ENCODE peak calls at places on chromosomes 4 and X, in ten cellular contexts. D is NCI-H1092 treated with DMSO at 0.1 percent for 48 hours; W is activated B cell treated with CpG ODN at 0.5 μM for 24 hours; N is activated naive CD4-positive, alpha-beta T cell treated with anti-CD3 and anti-CD28 coated beads for 36 hours; M is T-helper 9 cell; Z is Right ventricle myocardium superior; K is foreskin fibroblast; T is activated effector memory CD4-positive, alpha-beta T cell treated with anti-CD3 and anti-CD28 coated beads, Interleukin-2, amount 50 U/mL, for 16 hours; Y is neuronal stem cell; P is activated T-cell treated with anti-CD3 and anti-CD28 coated beads, Interleukin-2, amount 50 U/mL, for 72 hours. A is an unnamed sample.

GRCh38 chr4:89661490-89661889 is 175.5 kb downstream of the SNCA start:
- DNase-seq in Z (no peak), P (no peak), K (peak; percentile 43), D (no peak), N (no peak), Y (no peak), W (no peak), T (no peak), M (no peak), A (peak; percentile 71)

GRCh38 chr4:101400096-101400495 is 52.8 kb upstream of the PPP3CA start:
- DNase-seq in W (no peak), K (peak; percentile 36), P (peak; percentile 48), Y (no peak), D (no peak), N (no peak), T (no peak), M (no peak), Z (no peak), A (no peak)

GRCh38 chrX:49242545-49243066 is 7.3 kb downstream of the CCDC22 start:
- DNase-seq in M (no peak), W (no peak), Z (no peak), N (no peak), P (no peak), Y (no peak), K (no peak), T (no peak), D (no peak), A (no peak)

GRCh38 chrX:108216862-108217571 is 125.4 kb downstream of the ATG4A start:
- DNase-seq in P (no peak), M (no peak), K (no peak), Y (no peak), W (no peak), N (no peak), Z (no peak), D (no peak), T (no peak), A (no peak)

GRCh38 chrX:22396408-22396807 is 123.7 kb downstream of the CBLL2 start:
- DNase-seq in T (no peak), P (no peak), N (no peak), K (no peak), D (no peak), M (no peak), W (no peak), Z (no peak), Y (no peak), A (no peak)

GRCh38 chr4:113673450-113673849 is 88.1 kb downstream of the CAMK2D start:
- DNase-seq in D (no peak), K (no peak), T (peak; percentile 71), Y (no peak), Z (no peak), M (no peak), N (peak; percentile 71), W (peak; percentile 14), P (peak; percentile 47), A (peak; percentile 42)

GRCh38 chr4:6250235-6250983 is 19.2 kb upstream of the WFS1 start:
- DNase-seq in D (peak; percentile 77), Y (peak; percentile 84), Z (no peak), T (no peak), P (no peak), M (no peak), W (no peak), N (no peak), K (peak; percentile 39), A (peak; percentile 90)

GRCh38 chr4:95129708-95130343 is 372.1 kb downstream of the BMPR1B start:
- DNase-seq in Y (no peak), T (no peak), D (no peak), W (no peak), M (no peak), Z (no peak), K (peak; percentile 94), P (no peak), N (no peak), A (no peak)

GRCh38 chr4:100581337-100581736 is 63.5 kb upstream of the EMCN start:
- DNase-seq in D (no peak), Y (no peak), Z (no peak), K (no peak), P (peak; percentile 0), T (no peak), M (no peak), W (no peak), N (peak; percentile 6), A (no peak)

GRCh38 chr4:113885291-113885690 is 94.2 kb downstream of the ARSJ start:
- DNase-seq in T (no peak), P (no peak), M (no peak), K (no peak), D (no peak), N (no peak), W (no peak), Y (no peak), Z (no peak), A (no peak)

GRCh38 chr4:124459922-124460301 is 252.6 kb downstream of the ANKRD50 start:
- DNase-seq in Y (peak; percentile 45), K (no peak), M (no peak), W (no peak), Z (no peak), P (no peak), D (no peak), N (no peak), T (no peak), A (peak; percentile 16)

GRCh38 chr4:47213971-47214370 is 182.6 kb downstream of the GABRB1 start:
- DNase-seq in K (peak; percentile 70), Z (no peak), Y (no peak), D (no peak), W (no peak), P (no peak), M (no peak), T (no peak), N (no peak), A (no peak)

GRCh38 chr4:52574036-52574435 is 85.1 kb downstream of the USP46 start:
- DNase-seq in Z (no peak), P (no peak), T (no peak), M (no peak), N (no peak), D (no peak), K (no peak), Y (no peak), W (no peak), A (no peak)

GRCh38 chr4:1087371-1087770 is 26.0 kb downstream of the RNF212 start:
- DNase-seq in Z (no peak), N (no peak), D (no peak), T (no peak), P (no peak), W (no peak), Y (no peak), K (no peak), M (no peak), A (no peak)

GRCh38 chrX:42175843-42176242 is 252.5 kb upstream of the CASK start:
- DNase-seq in Y (no peak), Z (no peak), P (no peak), T (no peak), N (no peak), W (no peak), K (no peak), D (no peak), M (no peak), A (no peak)

GRCh38 chr4:139266583-139267257 is 13.3 kb downstream of the MGARP start:
- DNase-seq in P (peak; percentile 93), K (peak; percentile 92), Z (peak; percentile 80), N (peak; percentile 91), M (peak; percentile 53), D (no peak), T (peak; percentile 89), Y (no peak), W (peak; percentile 43), A (peak; percentile 26)

GRCh38 chr4:7358100-7358735 is 76.5 kb downstream of the PSAPL1 start:
- DNase-seq in K (peak; percentile 75), N (no peak), M (no peak), W (no peak), Y (no peak), P (no peak), T (no peak), Z (peak; percentile 63), D (no peak), A (no peak)

GRCh38 chr4:89899157-89899556 is 4.5 kb downstream of the MMRN1 start:
- DNase-seq in T (no peak), K (no peak), Z (no peak), W (no peak), N (no peak), P (no peak), D (no peak), M (no peak), Y (no peak), A (no peak)

GRCh38 chr4:88706574-88706973 is 8.9 kb upstream of the NAP1L5 start:
- DNase-seq in N (no peak), P (no peak), M (no peak), K (peak; percentile 52), W (no peak), T (no peak), Y (no peak), Z (no peak), D (peak; percentile 53), A (peak; percentile 70)

GRCh38 chr4:65635051-65635821 is 35.1 kb downstream of the EPHA5 start:
- DNase-seq in M (no peak), P (no peak), W (no peak), D (no peak), Y (no peak), T (no peak), Z (no peak), K (no peak), N (no peak), A (peak; percentile 57)

GRCh38 chrX:109475174-109475891 is 6.6 kb downstream of the GUCY2F start:
- DNase-seq in D (peak; percentile 46), K (peak; percentile 42), M (no peak), Y (peak; percentile 45), P (peak; percentile 14), N (peak; percentile 34), W (no peak), T (no peak), Z (no peak), A (peak; percentile 74)

GRCh38 chr4:160745126-160745525 is 1418.7 kb downstream of the FSTL5 start:
- DNase-seq in M (no peak), T (no peak), D (no peak), W (no peak), P (no peak), Z (no peak), K (no peak), Y (no peak), N (no peak), A (no peak)

GRCh38 chrX:16826207-16826606 is 39.9 kb downstream of the TXLNG start:
- DNase-seq in T (no peak), N (no peak), K (no peak), D (peak; percentile 37), P (no peak), Y (no peak), W (no peak), Z (no peak), M (no peak), A (no peak)

GRCh38 chrX:80576815-80577533 is 156.7 kb downstream of the TENT5D start:
- DNase-seq in M (no peak), Z (no peak), Y (no peak), N (no peak), W (no peak), K (no peak), D (no peak), P (no peak), T (no peak), A (no peak)

GRCh38 chrX:111145878-111146277 is 49.9 kb downstream of the PAK3 start:
- DNase-seq in Y (no peak), W (no peak), M (no peak), T (no peak), K (no peak), D (no peak), N (no peak), Z (no peak), P (no peak), A (no peak)

GRCh38 chrX:38102875-38103274 is 96.5 kb downstream of the SYTL5 start:
- DNase-seq in D (no peak), W (no peak), M (no peak), P (no peak), Z (no peak), N (no peak), Y (no peak), K (no peak), T (no peak), A (no peak)

GRCh38 chrX:96361844-96362243 is 322.8 kb upstream of the DIAPH2 start:
- DNase-seq in N (no peak), Y (no peak), K (no peak), W (no peak), D (no peak), M (no peak), P (no peak), T (no peak), Z (no peak), A (no peak)

GRCh38 chr4:184100297-184100885 is 117.3 kb downstream of the ENPP6 start:
- DNase-seq in W (no peak), T (peak; percentile 78), D (peak; percentile 33), Y (peak; percentile 55), K (no peak), M (peak; percentile 32), Z (peak; percentile 79), N (peak; percentile 49), P (peak; percentile 46), A (peak; percentile 67)